ENCODE peak calls at places on chromosomes 1 and 21, in four cellular contexts. W, Q, D and G are unnamed samples.

GRCh38 chr1:87706779-87707228 is 378.1 kb downstream of the LMO4 start:
- DNase-seq in W (no peak), Q (no peak), D (no peak), G (no peak)

GRCh38 chr21:39125752-39126485 is 57.3 kb downstream of the PSMG1 start:
- DNase-seq in W (peak; percentile 83), Q (no peak), D (no peak), G (peak; percentile 84)

GRCh38 chr1:190019717-190020116 is 457.9 kb downstream of the BRINP3 start:
- DNase-seq in W (no peak), Q (no peak), D (no peak), G (no peak)

GRCh38 chr1:9490605-9491339 is 48.5 kb upstream of the SLC25A33 start:
- DNase-seq in W (peak; percentile 87), Q (peak; percentile 87), D (peak; percentile 92), G (peak; percentile 95)

GRCh38 chr1:65793359-65793732 is 651 bp downstream of the PDE4B start:
- DNase-seq in W (no peak), Q (no peak), D (no peak), G (no peak)

GRCh38 chr1:150613061-150613920 is 16.1 kb downstream of the ENSA start:
- DNase-seq in W (peak; percentile 87), Q (peak; percentile 52), D (no peak), G (peak; percentile 84)

GRCh38 chr21:46542588-46543092 is 62.2 kb downstream of the S100B start:
- DNase-seq in W (no peak), Q (no peak), D (no peak), G (no peak)

GRCh38 chr1:3891329-3891867 is 8.7 kb downstream of the C1orf174 start:
- DNase-seq in W (no peak), Q (no peak), D (no peak), G (no peak)

GRCh38 chr21:36959020-36959835 is 7.2 kb downstream of the HLCS start:
- DNase-seq in W (no peak), Q (no peak), D (no peak), G (no peak)

GRCh38 chr1:219505886-219506285 is 107.0 kb downstream of the ZC3H11B start:
- DNase-seq in W (no peak), Q (no peak), D (no peak), G (no peak)

GRCh38 chr1:114319480-114319879 is 165.8 kb upstream of the SYT6 start:
- DNase-seq in W (peak; percentile 24), Q (no peak), D (no peak), G (no peak)

GRCh38 chr21:41369915-41370839 is 8.3 kb downstream of the MX2 start:
- DNase-seq in W (no peak), Q (no peak), D (no peak), G (peak; percentile 58)

GRCh38 chr1:185608166-185608565 is 126.0 kb upstream of the HMCN1 start:
- DNase-seq in W (no peak), Q (no peak), D (no peak), G (no peak)

GRCh38 chr1:118363396-118363795 is 178.4 kb upstream of the SPAG17 start:
- DNase-seq in W (no peak), Q (no peak), D (no peak), G (no peak)

GRCh38 chr1:209569445-209570207 is 13.9 kb upstream of the CAMK1G start:
- DNase-seq in W (peak; percentile 86), Q (peak; percentile 69), D (peak; percentile 54), G (no peak)

GRCh38 chr1:8706995-8707396 is 110.4 kb downstream of the RERE start:
- DNase-seq in W (peak; percentile 79), Q (no peak), D (no peak), G (no peak)

GRCh38 chr1:50488403-50488802 is 65.2 kb upstream of the DMRTA2 start:
- DNase-seq in W (peak; percentile 48), Q (no peak), D (no peak), G (no peak)

GRCh38 chr1:181083842-181084605 is 4.5 kb upstream of the IER5 start:
- DNase-seq in W (peak; percentile 77), Q (peak; percentile 72), D (peak; percentile 51), G (no peak)

GRCh38 chr1:202691846-202692245 is 18.4 kb downstream of the SYT2 start:
- DNase-seq in W (no peak), Q (no peak), D (no peak), G (no peak)

GRCh38 chr1:51344602-51345299 is 14.4 kb upstream of the TTC39A start:
- DNase-seq in W (no peak), Q (no peak), D (no peak), G (no peak)

GRCh38 chr1:38004284-38005101 is 821 bp downstream of the FHL3 start:
- DNase-seq in W (peak; percentile 30), Q (no peak), D (peak; percentile 33), G (no peak)

GRCh38 chr1:159188375-159188788 is 16.3 kb upstream of the ACKR1 start:
- DNase-seq in W (peak; percentile 60), Q (peak; percentile 69), D (peak; percentile 60), G (peak; percentile 72)

GRCh38 chr21:35511298-35512162 is 462.4 kb upstream of the RUNX1 start:
- DNase-seq in W (peak; percentile 29), Q (no peak), D (no peak), G (no peak)

GRCh38 chr1:231027136-231027925 is 12.7 kb downstream of the FAM89A start:
- DNase-seq in W (no peak), Q (no peak), D (no peak), G (no peak)

GRCh38 chr1:41418868-41419583 is 57.8 kb downstream of the FOXO6 start:
- DNase-seq in W (peak; percentile 84), Q (peak; percentile 77), D (peak; percentile 95), G (peak; percentile 97)

DNA sequence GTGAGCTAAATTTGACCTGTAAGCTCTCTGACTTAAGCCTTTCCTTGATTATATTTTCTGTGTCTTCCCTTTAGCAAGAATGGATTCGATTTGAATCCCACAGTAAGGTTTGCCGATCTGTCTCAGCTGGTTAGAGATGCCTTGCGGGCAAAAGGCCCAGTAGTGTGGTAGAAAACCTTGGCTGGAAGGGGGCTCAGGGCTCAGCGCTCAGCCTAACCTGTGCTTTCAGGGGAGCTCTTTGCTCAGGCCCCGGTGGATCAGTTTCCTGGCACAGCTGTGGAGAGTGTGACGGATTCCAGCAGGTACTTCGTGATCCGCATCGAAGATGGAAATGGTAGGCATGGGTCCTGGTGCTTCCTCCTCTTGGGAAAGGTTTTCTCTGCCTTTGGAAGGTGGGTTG is 7.1 kb downstream of the NECAP2 start:
- DNase-seq in W (no peak), Q (no peak), D (no peak), G (no peak)
- H3K27ac ChIP-seq in W (no peak overlapping the region), Q (no peak overlapping the region), D (no peak overlapping the region), G (no peak overlapping the region)

DNA sequence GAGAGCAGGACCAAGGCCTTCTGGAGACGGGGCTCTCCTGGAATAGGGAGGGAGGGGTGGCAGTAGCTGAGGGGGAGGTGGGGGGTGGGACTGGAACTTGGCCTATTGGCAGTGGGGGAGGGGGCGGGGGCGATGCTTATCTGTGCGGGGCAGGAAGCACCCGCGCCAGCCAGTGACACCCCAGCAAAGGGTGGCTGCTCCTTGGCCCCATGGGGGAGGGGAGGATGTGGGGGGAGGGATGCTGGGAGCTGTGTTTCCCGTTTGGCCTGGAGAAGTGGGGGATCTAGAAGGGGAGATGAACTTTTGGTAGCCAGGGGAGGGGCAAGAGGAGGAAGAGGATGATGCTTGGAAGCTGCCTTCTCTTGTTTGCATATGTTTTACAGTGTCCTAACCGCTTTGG is 11.0 kb downstream of the ZBTB7B start:
- DNase-seq in W (no peak), Q (no peak), D (no peak), G (no peak)
- H3K4me1 ChIP-seq in W (peaks cover 1% of the 10 kb centered on the region), Q (peaks cover 29% of the 10 kb centered on the region), D (peaks cover 46% of the 10 kb centered on the region), G (peaks cover 35% of the 10 kb centered on the region)

DNA sequence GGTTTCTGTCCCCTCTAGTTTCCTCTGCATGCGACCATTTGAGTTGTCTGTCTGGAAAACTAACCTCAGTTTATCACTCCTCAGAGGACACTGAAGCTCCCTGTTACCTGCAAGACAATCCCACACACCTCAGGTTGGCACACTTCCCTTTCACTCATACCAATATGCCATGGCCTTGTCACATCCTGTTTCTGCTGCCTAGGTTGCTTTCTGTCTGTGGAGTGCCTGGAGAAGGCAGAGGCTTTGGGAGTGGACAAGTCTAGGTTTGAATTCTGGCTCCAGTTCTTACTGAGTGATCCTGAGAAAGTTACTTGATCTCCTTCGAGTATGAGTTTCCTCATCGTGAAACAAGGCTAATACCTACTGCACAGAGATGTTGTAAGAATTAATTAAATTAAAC is 171.5 kb upstream of the CACYBP start:
- DNase-seq in W (no peak), Q (no peak), D (no peak), G (no peak)
- H3K27ac ChIP-seq in W (no peak overlapping the region), Q (no peak overlapping the region), D (no peak overlapping the region), G (no peak overlapping the region)

GRCh38 chr1:40041466-40041838 is 923 bp downstream of the CAP1 start:
- DNase-seq in W (no peak), Q (no peak), D (no peak), G (no peak)

GRCh38 chr1:40039757-40040510 is 595 bp upstream of the CAP1 start:
- DNase-seq in W (peak; percentile 93), Q (peak; percentile 93), D (peak; percentile 91), G (peak; percentile 70)

GRCh38 chr1:40044065-40044575 is 3.6 kb downstream of the CAP1 start:
- DNase-seq in W (no peak), Q (no peak), D (no peak), G (no peak)

GRCh38 chr1:40040511-40041465 is at the start of gene CAP1:
- DNase-seq in W (peak; percentile 99), Q (peak; percentile 100), D (peak; percentile 99), G (peak; percentile 96)

DNA sequence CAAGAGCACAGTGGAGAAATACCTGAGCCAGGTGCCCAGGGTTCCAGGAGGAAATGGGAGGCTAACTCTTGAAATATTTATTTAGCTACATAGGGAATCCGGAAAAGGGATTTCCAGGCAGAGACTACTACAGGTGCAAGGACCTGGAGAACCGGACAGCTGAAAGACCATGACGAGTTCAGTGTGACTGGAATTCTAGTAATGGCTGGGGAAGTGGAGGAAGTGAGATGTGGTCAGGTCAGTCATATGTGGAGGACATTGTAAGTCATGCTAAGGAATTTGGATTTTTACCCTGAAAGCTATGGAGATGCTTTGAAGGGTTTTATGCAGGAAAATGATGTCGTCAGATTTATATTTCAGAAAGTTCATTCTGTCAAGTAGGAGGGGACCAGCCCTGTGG is 1.8 kb downstream of the CAP1 start:
- DNase-seq in W (no peak), Q (no peak), D (no peak), G (no peak)
- H3K4me1 ChIP-seq in W (peaks cover 7% of the 10 kb centered on the region), Q (peaks cover 32% of the 10 kb centered on the region), D (peaks cover 51% of the 10 kb centered on the region), G (peaks cover 42% of the 10 kb centered on the region)